ENCODE peak calls at places on chromosomes 11 and 22, in eight cellular contexts. One of them, this sample, is unnamed.

GRCh38 chr11:124167852-124168251 is 15.3 kb upstream of the OR10D3 start:
- DNase-seq in GM20000: no peak
- DNase-seq in HepG2: no peak
- DNase-seq in activated naive CD4-positive, alpha-beta T cell treated with Interleukin-2 at 50 U/mL for 16 hours: no peak
- DNase-seq in choroid plexus epithelial cell: peak; percentile 7
- DNase-seq in psoas muscle: no peak
- DNase-seq in T-helper 2 cell: no peak
- DNase-seq in anterior cingulate cortex: no peak
- DNase-seq in this sample: no peak

GRCh38 chr22:31278643-31279326 is 13.5 kb downstream of the PIK3IP1 start:
- DNase-seq in GM20000: no peak
- DNase-seq in HepG2: no peak
- DNase-seq in activated naive CD4-positive, alpha-beta T cell treated with Interleukin-2 at 50 U/mL for 16 hours: peak; percentile 29
- DNase-seq in choroid plexus epithelial cell: peak; percentile 58
- DNase-seq in psoas muscle: no peak
- DNase-seq in T-helper 2 cell: peak; percentile 73
- DNase-seq in anterior cingulate cortex: no peak
- DNase-seq in this sample: no peak

GRCh38 chr11:26231252-26231661 is 100.7 kb upstream of the ANO3 start:
- DNase-seq in GM20000: no peak
- DNase-seq in HepG2: no peak
- DNase-seq in activated naive CD4-positive, alpha-beta T cell treated with Interleukin-2 at 50 U/mL for 16 hours: no peak
- DNase-seq in choroid plexus epithelial cell: peak; percentile 71
- DNase-seq in psoas muscle: no peak
- DNase-seq in T-helper 2 cell: no peak
- DNase-seq in anterior cingulate cortex: no peak
- DNase-seq in this sample: no peak

GRCh38 chr22:42805998-42806481 is 51.0 kb downstream of the ARFGAP3 start:
- DNase-seq in GM20000: no peak
- DNase-seq in HepG2: no peak
- DNase-seq in activated naive CD4-positive, alpha-beta T cell treated with Interleukin-2 at 50 U/mL for 16 hours: no peak
- DNase-seq in choroid plexus epithelial cell: no peak
- DNase-seq in psoas muscle: no peak
- DNase-seq in T-helper 2 cell: no peak
- DNase-seq in anterior cingulate cortex: no peak
- DNase-seq in this sample: no peak

GRCh38 chr11:65551572-65552398 is 6.4 kb downstream of the LTBP3 start:
- DNase-seq in GM20000: peak; percentile 81
- DNase-seq in HepG2: peak; percentile 70
- DNase-seq in activated naive CD4-positive, alpha-beta T cell treated with Interleukin-2 at 50 U/mL for 16 hours: peak; percentile 64
- DNase-seq in choroid plexus epithelial cell: no peak
- DNase-seq in psoas muscle: peak; percentile 74
- DNase-seq in T-helper 2 cell: peak; percentile 74
- DNase-seq in anterior cingulate cortex: no peak
- DNase-seq in this sample: peak; percentile 61

GRCh38 chr11:96227244-96227643 is 115.8 kb downstream of the MAML2 start:
- DNase-seq in GM20000: no peak
- DNase-seq in HepG2: no peak
- DNase-seq in activated naive CD4-positive, alpha-beta T cell treated with Interleukin-2 at 50 U/mL for 16 hours: no peak
- DNase-seq in choroid plexus epithelial cell: peak; percentile 58
- DNase-seq in psoas muscle: no peak
- DNase-seq in T-helper 2 cell: no peak
- DNase-seq in anterior cingulate cortex: no peak
- DNase-seq in this sample: no peak

GRCh38 chr11:117997436-117998200 is 11.4 kb downstream of the IL10RA start:
- DNase-seq in GM20000: no peak
- DNase-seq in HepG2: no peak
- DNase-seq in activated naive CD4-positive, alpha-beta T cell treated with Interleukin-2 at 50 U/mL for 16 hours: peak; percentile 43
- DNase-seq in choroid plexus epithelial cell: no peak
- DNase-seq in psoas muscle: no peak
- DNase-seq in T-helper 2 cell: peak; percentile 53
- DNase-seq in anterior cingulate cortex: no peak
- DNase-seq in this sample: no peak

GRCh38 chr11:44235765-44236201 is 74.2 kb downstream of the ALX4 start:
- DNase-seq in GM20000: no peak
- DNase-seq in HepG2: no peak
- DNase-seq in activated naive CD4-positive, alpha-beta T cell treated with Interleukin-2 at 50 U/mL for 16 hours: no peak
- DNase-seq in choroid plexus epithelial cell: peak; percentile 39
- DNase-seq in psoas muscle: no peak
- DNase-seq in T-helper 2 cell: no peak
- DNase-seq in anterior cingulate cortex: no peak
- DNase-seq in this sample: no peak

GRCh38 chr11:128892866-128893565 is 1.9 kb downstream of the KCNJ5 start:
- DNase-seq in GM20000: no peak
- DNase-seq in HepG2: no peak
- DNase-seq in activated naive CD4-positive, alpha-beta T cell treated with Interleukin-2 at 50 U/mL for 16 hours: no peak
- DNase-seq in choroid plexus epithelial cell: no peak
- DNase-seq in psoas muscle: no peak
- DNase-seq in T-helper 2 cell: no peak
- DNase-seq in anterior cingulate cortex: no peak
- DNase-seq in this sample: no peak

GRCh38 chr22:46582281-46582811 is 37.8 kb upstream of the GRAMD4 start:
- DNase-seq in GM20000: no peak
- DNase-seq in HepG2: no peak
- DNase-seq in activated naive CD4-positive, alpha-beta T cell treated with Interleukin-2 at 50 U/mL for 16 hours: no peak
- DNase-seq in choroid plexus epithelial cell: no peak
- DNase-seq in psoas muscle: peak; percentile 48
- DNase-seq in T-helper 2 cell: no peak
- DNase-seq in anterior cingulate cortex: no peak
- DNase-seq in this sample: no peak

GRCh38 chr11:21429401-21429800 is 760.0 kb downstream of the NELL1 start:
- DNase-seq in GM20000: no peak
- DNase-seq in HepG2: no peak
- DNase-seq in activated naive CD4-positive, alpha-beta T cell treated with Interleukin-2 at 50 U/mL for 16 hours: no peak
- DNase-seq in choroid plexus epithelial cell: no peak
- DNase-seq in psoas muscle: no peak
- DNase-seq in T-helper 2 cell: no peak
- DNase-seq in anterior cingulate cortex: no peak
- DNase-seq in this sample: no peak

GRCh38 chr11:128021304-128022006 is 565.9 kb downstream of the ETS1 start:
- DNase-seq in GM20000: no peak
- DNase-seq in HepG2: no peak
- DNase-seq in activated naive CD4-positive, alpha-beta T cell treated with Interleukin-2 at 50 U/mL for 16 hours: no peak
- DNase-seq in choroid plexus epithelial cell: peak; percentile 40
- DNase-seq in psoas muscle: no peak
- DNase-seq in T-helper 2 cell: no peak
- DNase-seq in anterior cingulate cortex: no peak
- DNase-seq in this sample: no peak

GRCh38 chr11:75325713-75326438 is 25.6 kb downstream of the ARRB1 start:
- DNase-seq in GM20000: no peak
- DNase-seq in HepG2: no peak
- DNase-seq in activated naive CD4-positive, alpha-beta T cell treated with Interleukin-2 at 50 U/mL for 16 hours: peak; percentile 68
- DNase-seq in choroid plexus epithelial cell: peak; percentile 94
- DNase-seq in psoas muscle: peak; percentile 87
- DNase-seq in T-helper 2 cell: peak; percentile 41
- DNase-seq in anterior cingulate cortex: no peak
- DNase-seq in this sample: no peak

GRCh38 chr11:117249571-117249970 is 17.1 kb downstream of the RNF214 start:
- DNase-seq in GM20000: no peak
- DNase-seq in HepG2: no peak
- DNase-seq in activated naive CD4-positive, alpha-beta T cell treated with Interleukin-2 at 50 U/mL for 16 hours: no peak
- DNase-seq in choroid plexus epithelial cell: no peak
- DNase-seq in psoas muscle: no peak
- DNase-seq in T-helper 2 cell: no peak
- DNase-seq in anterior cingulate cortex: no peak
- DNase-seq in this sample: no peak

GRCh38 chr11:69703711-69704507 is at the start of gene FGF19:
- DNase-seq in GM20000: peak; percentile 50
- DNase-seq in HepG2: no peak
- DNase-seq in activated naive CD4-positive, alpha-beta T cell treated with Interleukin-2 at 50 U/mL for 16 hours: no peak
- DNase-seq in choroid plexus epithelial cell: no peak
- DNase-seq in psoas muscle: no peak
- DNase-seq in T-helper 2 cell: no peak
- DNase-seq in anterior cingulate cortex: no peak
- DNase-seq in this sample: no peak

GRCh38 chr22:50261615-50262459 is at the start of gene MAPK12:
- DNase-seq in GM20000: peak; percentile 94
- DNase-seq in HepG2: no peak
- DNase-seq in activated naive CD4-positive, alpha-beta T cell treated with Interleukin-2 at 50 U/mL for 16 hours: no peak
- DNase-seq in choroid plexus epithelial cell: peak; percentile 28
- DNase-seq in psoas muscle: peak; percentile 85
- DNase-seq in T-helper 2 cell: no peak
- DNase-seq in anterior cingulate cortex: no peak
- DNase-seq in this sample: no peak

GRCh38 chr22:40499187-40499753 is 128.9 kb downstream of the SGSM3 start:
- DNase-seq in GM20000: peak; percentile 48
- DNase-seq in HepG2: peak; percentile 84
- DNase-seq in activated naive CD4-positive, alpha-beta T cell treated with Interleukin-2 at 50 U/mL for 16 hours: no peak
- DNase-seq in choroid plexus epithelial cell: peak; percentile 98
- DNase-seq in psoas muscle: no peak
- DNase-seq in T-helper 2 cell: peak; percentile 75
- DNase-seq in anterior cingulate cortex: no peak
- DNase-seq in this sample: no peak

GRCh38 chr11:59678813-59679165 is 10.0 kb upstream of the PATL1 start:
- DNase-seq in GM20000: no peak
- DNase-seq in HepG2: no peak
- DNase-seq in activated naive CD4-positive, alpha-beta T cell treated with Interleukin-2 at 50 U/mL for 16 hours: no peak
- DNase-seq in choroid plexus epithelial cell: no peak
- DNase-seq in psoas muscle: no peak
- DNase-seq in T-helper 2 cell: no peak
- DNase-seq in anterior cingulate cortex: no peak
- DNase-seq in this sample: no peak

GRCh38 chr11:41522899-41523672 is 63.6 kb upstream of the LRRC4C start:
- DNase-seq in GM20000: no peak
- DNase-seq in HepG2: no peak
- DNase-seq in activated naive CD4-positive, alpha-beta T cell treated with Interleukin-2 at 50 U/mL for 16 hours: no peak
- DNase-seq in choroid plexus epithelial cell: no peak
- DNase-seq in psoas muscle: no peak
- DNase-seq in T-helper 2 cell: no peak
- DNase-seq in anterior cingulate cortex: no peak
- DNase-seq in this sample: no peak

GRCh38 chr11:11072067-11072466 is 214.2 kb upstream of the ZBED5 start:
- DNase-seq in GM20000: no peak
- DNase-seq in HepG2: no peak
- DNase-seq in activated naive CD4-positive, alpha-beta T cell treated with Interleukin-2 at 50 U/mL for 16 hours: no peak
- DNase-seq in choroid plexus epithelial cell: no peak
- DNase-seq in psoas muscle: no peak
- DNase-seq in T-helper 2 cell: no peak
- DNase-seq in anterior cingulate cortex: no peak
- DNase-seq in this sample: no peak

GRCh38 chr11:121132211-121132976 is 31.4 kb downstream of the TECTA start:
- DNase-seq in GM20000: no peak
- DNase-seq in HepG2: no peak
- DNase-seq in activated naive CD4-positive, alpha-beta T cell treated with Interleukin-2 at 50 U/mL for 16 hours: no peak
- DNase-seq in choroid plexus epithelial cell: no peak
- DNase-seq in psoas muscle: no peak
- DNase-seq in T-helper 2 cell: no peak
- DNase-seq in anterior cingulate cortex: no peak
- DNase-seq in this sample: no peak

GRCh38 chr11:127888396-127888795 is 699.0 kb downstream of the ETS1 start:
- DNase-seq in GM20000: no peak
- DNase-seq in HepG2: no peak
- DNase-seq in activated naive CD4-positive, alpha-beta T cell treated with Interleukin-2 at 50 U/mL for 16 hours: no peak
- DNase-seq in choroid plexus epithelial cell: no peak
- DNase-seq in psoas muscle: no peak
- DNase-seq in T-helper 2 cell: no peak
- DNase-seq in anterior cingulate cortex: no peak
- DNase-seq in this sample: no peak

GRCh38 chr11:102911758-102912481 is 37.1 kb upstream of the MMP12 start:
- DNase-seq in GM20000: no peak
- DNase-seq in HepG2: no peak
- DNase-seq in activated naive CD4-positive, alpha-beta T cell treated with Interleukin-2 at 50 U/mL for 16 hours: no peak
- DNase-seq in choroid plexus epithelial cell: no peak
- DNase-seq in psoas muscle: no peak
- DNase-seq in T-helper 2 cell: no peak
- DNase-seq in anterior cingulate cortex: no peak
- DNase-seq in this sample: no peak

GRCh38 chr22:48740086-48740730 is 1087.5 kb downstream of the BRD1 start:
- DNase-seq in GM20000: no peak
- DNase-seq in HepG2: no peak
- DNase-seq in activated naive CD4-positive, alpha-beta T cell treated with Interleukin-2 at 50 U/mL for 16 hours: no peak
- DNase-seq in choroid plexus epithelial cell: no peak
- DNase-seq in psoas muscle: no peak
- DNase-seq in T-helper 2 cell: no peak
- DNase-seq in anterior cingulate cortex: no peak
- DNase-seq in this sample: no peak

GRCh38 chr22:19121631-19122142 is 525 bp downstream of the DGCR2 start:
- DNase-seq in GM20000: peak; percentile 63
- DNase-seq in HepG2: no peak
- DNase-seq in activated naive CD4-positive, alpha-beta T cell treated with Interleukin-2 at 50 U/mL for 16 hours: peak; percentile 42
- DNase-seq in choroid plexus epithelial cell: peak; percentile 29
- DNase-seq in psoas muscle: peak; percentile 90
- DNase-seq in T-helper 2 cell: peak; percentile 46
- DNase-seq in anterior cingulate cortex: peak; percentile 21
- DNase-seq in this sample: peak; percentile 26

GRCh38 chr11:71138737-71139425 is 113.5 kb downstream of the SHANK2 start:
- DNase-seq in GM20000: no peak
- DNase-seq in HepG2: no peak
- DNase-seq in activated naive CD4-positive, alpha-beta T cell treated with Interleukin-2 at 50 U/mL for 16 hours: no peak
- DNase-seq in choroid plexus epithelial cell: no peak
- DNase-seq in psoas muscle: no peak
- DNase-seq in T-helper 2 cell: no peak
- DNase-seq in anterior cingulate cortex: no peak
- DNase-seq in this sample: no peak

GRCh38 chr11:68118753-68119448 is 2.3 kb downstream of the CHKA start:
- DNase-seq in GM20000: peak; percentile 73
- DNase-seq in HepG2: no peak
- DNase-seq in activated naive CD4-positive, alpha-beta T cell treated with Interleukin-2 at 50 U/mL for 16 hours: no peak
- DNase-seq in choroid plexus epithelial cell: peak; percentile 17
- DNase-seq in psoas muscle: no peak
- DNase-seq in T-helper 2 cell: no peak
- DNase-seq in anterior cingulate cortex: no peak
- DNase-seq in this sample: no peak

GRCh38 chr11:2746401-2747230 is 46.8 kb upstream of the KCNQ1OT1 start:
- DNase-seq in GM20000: no peak
- DNase-seq in HepG2: no peak
- DNase-seq in activated naive CD4-positive, alpha-beta T cell treated with Interleukin-2 at 50 U/mL for 16 hours: no peak
- DNase-seq in choroid plexus epithelial cell: no peak
- DNase-seq in psoas muscle: peak; percentile 47
- DNase-seq in T-helper 2 cell: no peak
- DNase-seq in anterior cingulate cortex: no peak
- DNase-seq in this sample: no peak

GRCh38 chr11:14418801-14419417 is 59.9 kb upstream of the RRAS2 start:
- DNase-seq in GM20000: peak; percentile 30
- DNase-seq in HepG2: peak; percentile 38
- DNase-seq in activated naive CD4-positive, alpha-beta T cell treated with Interleukin-2 at 50 U/mL for 16 hours: no peak
- DNase-seq in choroid plexus epithelial cell: peak; percentile 75
- DNase-seq in psoas muscle: no peak
- DNase-seq in T-helper 2 cell: peak; percentile 8
- DNase-seq in anterior cingulate cortex: no peak
- DNase-seq in this sample: no peak

GRCh38 chr22:35174398-35174797 is 82.9 kb upstream of the HMGXB4 start:
- DNase-seq in GM20000: no peak
- DNase-seq in HepG2: no peak
- DNase-seq in activated naive CD4-positive, alpha-beta T cell treated with Interleukin-2 at 50 U/mL for 16 hours: no peak
- DNase-seq in choroid plexus epithelial cell: no peak
- DNase-seq in psoas muscle: no peak
- DNase-seq in T-helper 2 cell: no peak
- DNase-seq in anterior cingulate cortex: no peak
- DNase-seq in this sample: no peak

GRCh38 chr11:95584180-95584579 is 205.4 kb downstream of the FAM76B start:
- DNase-seq in GM20000: no peak
- DNase-seq in HepG2: no peak
- DNase-seq in activated naive CD4-positive, alpha-beta T cell treated with Interleukin-2 at 50 U/mL for 16 hours: no peak
- DNase-seq in choroid plexus epithelial cell: peak; percentile 18
- DNase-seq in psoas muscle: no peak
- DNase-seq in T-helper 2 cell: peak; percentile 60
- DNase-seq in anterior cingulate cortex: no peak
- DNase-seq in this sample: no peak

GRCh38 chr11:64339319-64339718 is 685 bp upstream of the CCDC88B start:
- DNase-seq in GM20000: no peak
- DNase-seq in HepG2: no peak
- DNase-seq in activated naive CD4-positive, alpha-beta T cell treated with Interleukin-2 at 50 U/mL for 16 hours: no peak
- DNase-seq in choroid plexus epithelial cell: no peak
- DNase-seq in psoas muscle: no peak
- DNase-seq in T-helper 2 cell: no peak
- DNase-seq in anterior cingulate cortex: no peak
- DNase-seq in this sample: no peak